ENCODE peak calls at places on chromosomes 11 and 22, in four cellular contexts. Z is mucosa of descending colon; I is T-cell; T is activated naive CD4-positive, alpha-beta T cell. A is an unnamed sample.

GRCh38 chr22:37126383-37126782 is 16.9 kb upstream of the TMPRSS6 start:
- DNase-seq in Z (no peak), I (no peak), T (no peak), A (no peak)

GRCh38 chr11:124115782-124116616 is 749 bp downstream of the VWA5A start:
- DNase-seq in Z (peak), I (no peak), T (no peak), A (no peak)

GRCh38 chr11:28535677-28536076 is 427.5 kb downstream of the METTL15 start:
- DNase-seq in Z (no peak), I (no peak), T (no peak), A (no peak)

GRCh38 chr11:72250661-72251465 is 6.9 kb upstream of the PHOX2A start:
- DNase-seq in Z (no peak), I (no peak), T (no peak), A (no peak)

GRCh38 chr22:43550024-43550620 is 138.3 kb downstream of the MPPED1 start:
- DNase-seq in Z (no peak), I (no peak), T (no peak), A (no peak)

GRCh38 chr11:73566977-73567755 is 30.7 kb downstream of the FAM168A start:
- DNase-seq in Z (no peak), I (no peak), T (no peak), A (no peak)

GRCh38 chr11:23765862-23766261 is 731.0 kb upstream of the LUZP2 start:
- DNase-seq in Z (no peak), I (no peak), T (no peak), A (no peak)

GRCh38 chr11:128365044-128365443 is 222.3 kb downstream of the ETS1 start:
- DNase-seq in Z (no peak), I (no peak), T (no peak), A (no peak)

GRCh38 chr11:1074244-1075221 is at the start of gene MUC2:
- DNase-seq in Z (peak), I (no peak), T (no peak), A (no peak)

GRCh38 chr22:48805516-48805915 is 1022.2 kb downstream of the BRD1 start:
- DNase-seq in Z (no peak), I (no peak), T (no peak), A (no peak)

GRCh38 chr22:19864538-19865106 is 9.9 kb upstream of the GNB1L start:
- DNase-seq in Z (no peak), I (no peak), T (no peak), A (no peak)

GRCh38 chr22:38271927-38272372 is 860 bp downstream of the TMEM184B start:
- DNase-seq in Z (peak), I (peak), T (no peak), A (no peak)

GRCh38 chr11:10155793-10156490 is 138.1 kb downstream of the SBF2 start:
- DNase-seq in Z (no peak), I (no peak), T (no peak), A (no peak)

GRCh38 chr11:67404515-67405195 is 772 bp downstream of the TBC1D10C start:
- DNase-seq in Z (no peak), I (no peak), T (peak), A (no peak)

GRCh38 chr11:111691731-111692130 is 74.5 kb downstream of the PPP2R1B start:
- DNase-seq in Z (no peak), I (no peak), T (no peak), A (no peak)

GRCh38 chr11:117817213-117818035 is 7.1 kb downstream of the FXYD2 start:
- DNase-seq in Z (peak), I (peak), T (peak), A (no peak)

GRCh38 chr11:72228844-72229231 is 4.3 kb downstream of the INPPL1 start:
- DNase-seq in Z (no peak), I (no peak), T (no peak), A (no peak)